ENCODE peak calls at places on chromosomes 5 and 9, in eight cellular contexts. W is GM04504; R is NCI-H1105 treated with DMSO at 0.1 percent for 48 hours; T is nephron progenitor cell; F is activated CD4-positive, alpha-beta T cell treated with anti-CD3 and anti-CD28 coated beads for 4 hours; U is CD4-positive, alpha-beta T cell; X is HT1080; N is DMS153. G is an unnamed sample.

GRCh38 chr9:134391319-134392231 is 65.3 kb downstream of the RXRA start:
- DNase-seq in R (no peak), F (peak; percentile 52), T (no peak), U (peak; percentile 44), W (no peak), X (no peak), N (no peak), G (no peak)

GRCh38 chr5:102762828-102763227 is 7.7 kb downstream of the PAM start:
- DNase-seq in F (no peak), W (no peak), T (no peak), X (no peak), N (no peak), U (no peak), R (no peak), G (no peak)

GRCh38 chr9:94780516-94780950 is 54.0 kb downstream of the AOPEP start:
- DNase-seq in N (no peak), W (no peak), U (no peak), R (no peak), F (peak; percentile 21), T (no peak), X (no peak), G (no peak)

GRCh38 chr5:43602456-43602817 is 543 bp upstream of the NNT start:
- DNase-seq in F (peak; percentile 3), X (peak; percentile 64), T (peak; percentile 48), R (peak; percentile 79), W (peak; percentile 24), N (peak; percentile 17), U (no peak), G (peak; percentile 9)

GRCh38 chr5:37275521-37275920 is 26.3 kb upstream of the CPLANE1 start:
- DNase-seq in T (no peak), U (no peak), R (no peak), F (no peak), N (no peak), X (no peak), W (no peak), G (peak; percentile 12)

GRCh38 chr5:174307656-174308271 is 262.3 kb downstream of the NSG2 start:
- DNase-seq in W (no peak), N (no peak), X (no peak), R (no peak), T (no peak), U (no peak), F (no peak), G (no peak)

GRCh38 chr9:124218438-124219289 is 39.1 kb upstream of the NEK6 start:
- DNase-seq in N (peak; percentile 41), U (no peak), X (peak; percentile 60), F (no peak), T (no peak), W (no peak), R (no peak), G (peak; percentile 72)

GRCh38 chr9:37200572-37201005 is 80.2 kb downstream of the ZCCHC7 start:
- DNase-seq in W (peak; percentile 25), F (no peak), U (no peak), T (no peak), R (no peak), X (peak; percentile 59), N (no peak), G (no peak)

GRCh38 chr5:125262782-125263181 is 516.3 kb upstream of the ZNF608 start:
- DNase-seq in N (no peak), W (no peak), U (no peak), X (peak; percentile 51), F (no peak), T (no peak), R (no peak), G (no peak)

GRCh38 chr9:15509931-15510788 is 610 bp downstream of the PSIP1 start:
- DNase-seq in F (peak; percentile 67), N (no peak), T (no peak), W (no peak), X (no peak), R (peak; percentile 80), U (peak; percentile 57), G (peak; percentile 27)

GRCh38 chr5:105907016-105907415 is 1763.7 kb downstream of the EFNA5 start:
- DNase-seq in R (no peak), N (no peak), T (no peak), X (no peak), F (no peak), W (no peak), U (no peak), G (no peak)

GRCh38 chr5:176611435-176611834 is 1.5 kb upstream of the GPRIN1 start:
- DNase-seq in T (peak; percentile 93), N (no peak), R (no peak), X (peak; percentile 77), F (peak; percentile 35), W (peak; percentile 66), U (no peak), G (peak; percentile 60)

GRCh38 chr5:75734913-75735789 is 17.9 kb upstream of the POC5 start:
- DNase-seq in T (peak; percentile 31), W (no peak), N (no peak), R (peak; percentile 31), U (no peak), X (peak; percentile 32), F (no peak), G (peak; percentile 5)

GRCh38 chr5:132378580-132378979 is 9.1 kb downstream of the SLC22A5 start:
- DNase-seq in X (peak; percentile 38), T (no peak), N (no peak), F (no peak), W (no peak), U (no peak), R (no peak), G (no peak)

GRCh38 chr5:112318346-112318745 is 100.7 kb downstream of the EPB41L4A start:
- DNase-seq in R (no peak), U (no peak), T (no peak), W (no peak), X (no peak), N (no peak), F (no peak), G (no peak)

GRCh38 chr9:120839146-120839545 is 3.6 kb downstream of the PSMD5 start:
- DNase-seq in T (no peak), R (no peak), X (no peak), F (no peak), W (no peak), N (no peak), U (no peak), G (no peak)

GRCh38 chr9:23123048-23123632 is 676.5 kb downstream of the DMRTA1 start:
- DNase-seq in T (peak; percentile 54), W (no peak), R (peak; percentile 27), N (no peak), X (peak; percentile 29), U (no peak), F (no peak), G (no peak)

GRCh38 chr9:113712053-113712452 is 164.1 kb upstream of the ZNF618 start:
- DNase-seq in R (peak; percentile 21), W (no peak), T (no peak), U (no peak), X (no peak), F (no peak), N (no peak), G (no peak)

GRCh38 chr9:16180546-16180945 is 627.7 kb downstream of the CCDC171 start:
- DNase-seq in T (no peak), X (peak; percentile 59), U (no peak), R (no peak), W (no peak), F (no peak), N (no peak), G (no peak)

GRCh38 chr5:98179791-98180755 is 593.4 kb upstream of the RGMB start:
- DNase-seq in R (no peak), N (no peak), T (no peak), X (no peak), F (no peak), U (no peak), W (no peak), G (no peak)

GRCh38 chr5:116652196-116652729 is 77.6 kb upstream of the SEMA6A start:
- DNase-seq in F (no peak), X (peak; percentile 91), W (no peak), U (no peak), T (peak; percentile 37), R (no peak), N (peak; percentile 70), G (no peak)